ENCODE peak calls at places on chromosomes 3 and 15, in nine cellular contexts. One of them, this sample, is unnamed.

GRCh38 chr3:15982667-15983145 is 184.9 kb upstream of the ANKRD28 start:
- DNase-seq in progenitor cell of endocrine pancreas: no peak
- DNase-seq in foreskin fibroblast: peak
- DNase-seq in cardiac fibroblast: peak
- DNase-seq in activated gamma-delta T cell treated with Interleukin-2 at 50 U/mL for 16 hours: no peak
- DNase-seq in GDM1: no peak
- DNase-seq in iris pigment epithelial cell: peak
- DNase-seq in HCEC 1CT: peak
- DNase-seq in stimulated activated CD4-positive, alpha-beta T cell treated with anti-CD3 and anti-CD28 coated beads, Interleukin-2, amount 100 ng/mL, for 48 hours: no peak
- DNase-seq in this sample: peak

GRCh38 chr15:51771773-51772172 is 20.4 kb downstream of the TMOD2 start:
- DNase-seq in cardiac fibroblast: no peak
- DNase-seq in foreskin fibroblast: no peak
- DNase-seq in HCEC 1CT: no peak
- DNase-seq in iris pigment epithelial cell: no peak
- DNase-seq in GDM1: no peak
- DNase-seq in stimulated activated CD4-positive, alpha-beta T cell treated with anti-CD3 and anti-CD28 coated beads, Interleukin-2, amount 100 ng/mL, for 48 hours: no peak
- DNase-seq in activated gamma-delta T cell treated with Interleukin-2 at 50 U/mL for 16 hours: no peak
- DNase-seq in progenitor cell of endocrine pancreas: no peak
- DNase-seq in this sample: no peak

GRCh38 chr3:127694467-127695215 is 21.9 kb downstream of the ABTB1 start:
- DNase-seq in foreskin fibroblast: no peak
- DNase-seq in progenitor cell of endocrine pancreas: no peak
- DNase-seq in cardiac fibroblast: no peak
- DNase-seq in stimulated activated CD4-positive, alpha-beta T cell treated with anti-CD3 and anti-CD28 coated beads, Interleukin-2, amount 100 ng/mL, for 48 hours: no peak
- DNase-seq in HCEC 1CT: no peak
- DNase-seq in iris pigment epithelial cell: no peak
- DNase-seq in GDM1: no peak
- DNase-seq in activated gamma-delta T cell treated with Interleukin-2 at 50 U/mL for 16 hours: peak
- DNase-seq in this sample: no peak

GRCh38 chr3:179324270-179324754 is 1.5 kb downstream of the ZNF639 start:
- DNase-seq in activated gamma-delta T cell treated with Interleukin-2 at 50 U/mL for 16 hours: no peak
- DNase-seq in progenitor cell of endocrine pancreas: no peak
- DNase-seq in HCEC 1CT: peak
- DNase-seq in stimulated activated CD4-positive, alpha-beta T cell treated with anti-CD3 and anti-CD28 coated beads, Interleukin-2, amount 100 ng/mL, for 48 hours: no peak
- DNase-seq in GDM1: no peak
- DNase-seq in foreskin fibroblast: peak
- DNase-seq in cardiac fibroblast: peak
- DNase-seq in iris pigment epithelial cell: peak
- DNase-seq in this sample: no peak

GRCh38 chr3:13105181-13105580 is 32.0 kb upstream of the IQSEC1 start:
- DNase-seq in HCEC 1CT: no peak
- DNase-seq in progenitor cell of endocrine pancreas: no peak
- DNase-seq in iris pigment epithelial cell: no peak
- DNase-seq in foreskin fibroblast: no peak
- DNase-seq in cardiac fibroblast: no peak
- DNase-seq in GDM1: no peak
- DNase-seq in stimulated activated CD4-positive, alpha-beta T cell treated with anti-CD3 and anti-CD28 coated beads, Interleukin-2, amount 100 ng/mL, for 48 hours: no peak
- DNase-seq in activated gamma-delta T cell treated with Interleukin-2 at 50 U/mL for 16 hours: no peak
- DNase-seq in this sample: no peak

GRCh38 chr3:78888650-78889049 is 879.1 kb downstream of the ROBO1 start:
- DNase-seq in activated gamma-delta T cell treated with Interleukin-2 at 50 U/mL for 16 hours: no peak
- DNase-seq in foreskin fibroblast: no peak
- DNase-seq in GDM1: no peak
- DNase-seq in progenitor cell of endocrine pancreas: no peak
- DNase-seq in HCEC 1CT: peak
- DNase-seq in iris pigment epithelial cell: peak
- DNase-seq in cardiac fibroblast: no peak
- DNase-seq in stimulated activated CD4-positive, alpha-beta T cell treated with anti-CD3 and anti-CD28 coated beads, Interleukin-2, amount 100 ng/mL, for 48 hours: no peak
- DNase-seq in this sample: no peak

GRCh38 chr15:57003418-57003817 is 85.0 kb downstream of the TCF12 start:
- DNase-seq in GDM1: no peak
- DNase-seq in stimulated activated CD4-positive, alpha-beta T cell treated with anti-CD3 and anti-CD28 coated beads, Interleukin-2, amount 100 ng/mL, for 48 hours: no peak
- DNase-seq in HCEC 1CT: peak
- DNase-seq in foreskin fibroblast: peak
- DNase-seq in progenitor cell of endocrine pancreas: no peak
- DNase-seq in cardiac fibroblast: peak
- DNase-seq in iris pigment epithelial cell: peak
- DNase-seq in activated gamma-delta T cell treated with Interleukin-2 at 50 U/mL for 16 hours: no peak
- DNase-seq in this sample: peak

GRCh38 chr15:51576911-51577500 is 45.6 kb downstream of the DMXL2 start:
- DNase-seq in iris pigment epithelial cell: peak
- DNase-seq in stimulated activated CD4-positive, alpha-beta T cell treated with anti-CD3 and anti-CD28 coated beads, Interleukin-2, amount 100 ng/mL, for 48 hours: no peak
- DNase-seq in GDM1: no peak
- DNase-seq in progenitor cell of endocrine pancreas: no peak
- DNase-seq in foreskin fibroblast: peak
- DNase-seq in cardiac fibroblast: peak
- DNase-seq in HCEC 1CT: peak
- DNase-seq in activated gamma-delta T cell treated with Interleukin-2 at 50 U/mL for 16 hours: no peak
- DNase-seq in this sample: no peak

GRCh38 chr3:137765310-137766033 is 1.4 kb downstream of the SOX14 start:
- DNase-seq in activated gamma-delta T cell treated with Interleukin-2 at 50 U/mL for 16 hours: no peak
- DNase-seq in iris pigment epithelial cell: no peak
- DNase-seq in GDM1: no peak
- DNase-seq in HCEC 1CT: no peak
- DNase-seq in cardiac fibroblast: no peak
- DNase-seq in foreskin fibroblast: no peak
- DNase-seq in progenitor cell of endocrine pancreas: no peak
- DNase-seq in stimulated activated CD4-positive, alpha-beta T cell treated with anti-CD3 and anti-CD28 coated beads, Interleukin-2, amount 100 ng/mL, for 48 hours: no peak
- DNase-seq in this sample: no peak

GRCh38 chr15:29471757-29472156 is 202.1 kb upstream of the NSMCE3 start:
- DNase-seq in progenitor cell of endocrine pancreas: no peak
- DNase-seq in activated gamma-delta T cell treated with Interleukin-2 at 50 U/mL for 16 hours: no peak
- DNase-seq in stimulated activated CD4-positive, alpha-beta T cell treated with anti-CD3 and anti-CD28 coated beads, Interleukin-2, amount 100 ng/mL, for 48 hours: no peak
- DNase-seq in foreskin fibroblast: no peak
- DNase-seq in GDM1: no peak
- DNase-seq in iris pigment epithelial cell: no peak
- DNase-seq in cardiac fibroblast: no peak
- DNase-seq in HCEC 1CT: no peak
- DNase-seq in this sample: no peak

GRCh38 chr15:36407647-36408046 is 171.8 kb upstream of the CDIN1 start:
- DNase-seq in activated gamma-delta T cell treated with Interleukin-2 at 50 U/mL for 16 hours: no peak
- DNase-seq in iris pigment epithelial cell: peak
- DNase-seq in stimulated activated CD4-positive, alpha-beta T cell treated with anti-CD3 and anti-CD28 coated beads, Interleukin-2, amount 100 ng/mL, for 48 hours: no peak
- DNase-seq in GDM1: no peak
- DNase-seq in progenitor cell of endocrine pancreas: no peak
- DNase-seq in cardiac fibroblast: peak
- DNase-seq in foreskin fibroblast: peak
- DNase-seq in HCEC 1CT: peak
- DNase-seq in this sample: peak

GRCh38 chr3:14453841-14454630 is 51.6 kb downstream of the SLC6A6 start:
- DNase-seq in HCEC 1CT: no peak
- DNase-seq in foreskin fibroblast: no peak
- DNase-seq in progenitor cell of endocrine pancreas: no peak
- DNase-seq in activated gamma-delta T cell treated with Interleukin-2 at 50 U/mL for 16 hours: no peak
- DNase-seq in cardiac fibroblast: no peak
- DNase-seq in GDM1: no peak
- DNase-seq in iris pigment epithelial cell: no peak
- DNase-seq in stimulated activated CD4-positive, alpha-beta T cell treated with anti-CD3 and anti-CD28 coated beads, Interleukin-2, amount 100 ng/mL, for 48 hours: no peak
- DNase-seq in this sample: no peak

GRCh38 chr15:92097473-92098178 is 244.1 kb downstream of the SLCO3A1 start:
- DNase-seq in activated gamma-delta T cell treated with Interleukin-2 at 50 U/mL for 16 hours: peak
- DNase-seq in cardiac fibroblast: peak
- DNase-seq in foreskin fibroblast: peak
- DNase-seq in GDM1: peak
- DNase-seq in HCEC 1CT: peak
- DNase-seq in stimulated activated CD4-positive, alpha-beta T cell treated with anti-CD3 and anti-CD28 coated beads, Interleukin-2, amount 100 ng/mL, for 48 hours: peak
- DNase-seq in iris pigment epithelial cell: peak
- DNase-seq in progenitor cell of endocrine pancreas: peak
- DNase-seq in this sample: peak

GRCh38 chr3:112445839-112446238 is 53.4 kb downstream of the BTLA start:
- DNase-seq in iris pigment epithelial cell: peak
- DNase-seq in progenitor cell of endocrine pancreas: no peak
- DNase-seq in activated gamma-delta T cell treated with Interleukin-2 at 50 U/mL for 16 hours: no peak
- DNase-seq in stimulated activated CD4-positive, alpha-beta T cell treated with anti-CD3 and anti-CD28 coated beads, Interleukin-2, amount 100 ng/mL, for 48 hours: no peak
- DNase-seq in HCEC 1CT: no peak
- DNase-seq in cardiac fibroblast: peak
- DNase-seq in GDM1: no peak
- DNase-seq in foreskin fibroblast: no peak
- DNase-seq in this sample: no peak

GRCh38 chr3:194985031-194985578 is 285.9 kb downstream of the XXYLT1 start:
- DNase-seq in HCEC 1CT: peak
- DNase-seq in activated gamma-delta T cell treated with Interleukin-2 at 50 U/mL for 16 hours: no peak
- DNase-seq in foreskin fibroblast: peak
- DNase-seq in iris pigment epithelial cell: peak
- DNase-seq in GDM1: no peak
- DNase-seq in cardiac fibroblast: peak
- DNase-seq in progenitor cell of endocrine pancreas: no peak
- DNase-seq in stimulated activated CD4-positive, alpha-beta T cell treated with anti-CD3 and anti-CD28 coated beads, Interleukin-2, amount 100 ng/mL, for 48 hours: no peak
- DNase-seq in this sample: no peak

GRCh38 chr15:75884041-75884440 is 19.6 kb upstream of the FBXO22 start:
- DNase-seq in iris pigment epithelial cell: peak
- DNase-seq in progenitor cell of endocrine pancreas: no peak
- DNase-seq in activated gamma-delta T cell treated with Interleukin-2 at 50 U/mL for 16 hours: no peak
- DNase-seq in foreskin fibroblast: peak
- DNase-seq in cardiac fibroblast: peak
- DNase-seq in stimulated activated CD4-positive, alpha-beta T cell treated with anti-CD3 and anti-CD28 coated beads, Interleukin-2, amount 100 ng/mL, for 48 hours: no peak
- DNase-seq in GDM1: no peak
- DNase-seq in HCEC 1CT: peak
- DNase-seq in this sample: no peak

GRCh38 chr3:106345353-106346027 is 476.7 kb upstream of the CBLB start:
- DNase-seq in activated gamma-delta T cell treated with Interleukin-2 at 50 U/mL for 16 hours: no peak
- DNase-seq in cardiac fibroblast: peak
- DNase-seq in foreskin fibroblast: peak
- DNase-seq in iris pigment epithelial cell: peak
- DNase-seq in GDM1: no peak
- DNase-seq in HCEC 1CT: peak
- DNase-seq in progenitor cell of endocrine pancreas: no peak
- DNase-seq in stimulated activated CD4-positive, alpha-beta T cell treated with anti-CD3 and anti-CD28 coated beads, Interleukin-2, amount 100 ng/mL, for 48 hours: no peak
- DNase-seq in this sample: peak

GRCh38 chr15:73002509-73002908 is 49.8 kb upstream of the NEO1 start:
- DNase-seq in iris pigment epithelial cell: peak
- DNase-seq in stimulated activated CD4-positive, alpha-beta T cell treated with anti-CD3 and anti-CD28 coated beads, Interleukin-2, amount 100 ng/mL, for 48 hours: no peak
- DNase-seq in cardiac fibroblast: peak
- DNase-seq in progenitor cell of endocrine pancreas: no peak
- DNase-seq in foreskin fibroblast: peak
- DNase-seq in GDM1: no peak
- DNase-seq in HCEC 1CT: peak
- DNase-seq in activated gamma-delta T cell treated with Interleukin-2 at 50 U/mL for 16 hours: no peak
- DNase-seq in this sample: no peak

GRCh38 chr15:31605467-31605931 is 278.9 kb downstream of the KLF13 start:
- DNase-seq in iris pigment epithelial cell: no peak
- DNase-seq in activated gamma-delta T cell treated with Interleukin-2 at 50 U/mL for 16 hours: no peak
- DNase-seq in GDM1: no peak
- DNase-seq in HCEC 1CT: peak
- DNase-seq in cardiac fibroblast: peak
- DNase-seq in progenitor cell of endocrine pancreas: no peak
- DNase-seq in stimulated activated CD4-positive, alpha-beta T cell treated with anti-CD3 and anti-CD28 coated beads, Interleukin-2, amount 100 ng/mL, for 48 hours: no peak
- DNase-seq in foreskin fibroblast: no peak
- DNase-seq in this sample: no peak

GRCh38 chr3:17801131-17801530 is 58.7 kb upstream of the TBC1D5 start:
- DNase-seq in iris pigment epithelial cell: no peak
- DNase-seq in stimulated activated CD4-positive, alpha-beta T cell treated with anti-CD3 and anti-CD28 coated beads, Interleukin-2, amount 100 ng/mL, for 48 hours: no peak
- DNase-seq in activated gamma-delta T cell treated with Interleukin-2 at 50 U/mL for 16 hours: no peak
- DNase-seq in cardiac fibroblast: no peak
- DNase-seq in HCEC 1CT: no peak
- DNase-seq in GDM1: no peak
- DNase-seq in foreskin fibroblast: no peak
- DNase-seq in progenitor cell of endocrine pancreas: no peak
- DNase-seq in this sample: no peak

GRCh38 chr15:96560246-96560895 is 229.9 kb downstream of the NR2F2 start:
- DNase-seq in stimulated activated CD4-positive, alpha-beta T cell treated with anti-CD3 and anti-CD28 coated beads, Interleukin-2, amount 100 ng/mL, for 48 hours: no peak
- DNase-seq in GDM1: no peak
- DNase-seq in activated gamma-delta T cell treated with Interleukin-2 at 50 U/mL for 16 hours: no peak
- DNase-seq in cardiac fibroblast: peak
- DNase-seq in iris pigment epithelial cell: no peak
- DNase-seq in foreskin fibroblast: no peak
- DNase-seq in HCEC 1CT: no peak
- DNase-seq in progenitor cell of endocrine pancreas: no peak
- DNase-seq in this sample: peak

GRCh38 chr15:70424937-70425411 is 327.3 kb upstream of the TLE3 start:
- DNase-seq in activated gamma-delta T cell treated with Interleukin-2 at 50 U/mL for 16 hours: no peak
- DNase-seq in stimulated activated CD4-positive, alpha-beta T cell treated with anti-CD3 and anti-CD28 coated beads, Interleukin-2, amount 100 ng/mL, for 48 hours: no peak
- DNase-seq in GDM1: peak
- DNase-seq in iris pigment epithelial cell: no peak
- DNase-seq in HCEC 1CT: no peak
- DNase-seq in foreskin fibroblast: no peak
- DNase-seq in cardiac fibroblast: no peak
- DNase-seq in progenitor cell of endocrine pancreas: no peak
- DNase-seq in this sample: no peak

GRCh38 chr3:53049987-53050386 is 4.1 kb upstream of the SFMBT1 start:
- DNase-seq in cardiac fibroblast: no peak
- DNase-seq in progenitor cell of endocrine pancreas: no peak
- DNase-seq in GDM1: no peak
- DNase-seq in stimulated activated CD4-positive, alpha-beta T cell treated with anti-CD3 and anti-CD28 coated beads, Interleukin-2, amount 100 ng/mL, for 48 hours: no peak
- DNase-seq in activated gamma-delta T cell treated with Interleukin-2 at 50 U/mL for 16 hours: no peak
- DNase-seq in iris pigment epithelial cell: no peak
- DNase-seq in HCEC 1CT: no peak
- DNase-seq in foreskin fibroblast: no peak
- DNase-seq in this sample: no peak

GRCh38 chr3:113038326-113038725 is 47.5 kb downstream of the GTPBP8 start:
- DNase-seq in stimulated activated CD4-positive, alpha-beta T cell treated with anti-CD3 and anti-CD28 coated beads, Interleukin-2, amount 100 ng/mL, for 48 hours: no peak
- DNase-seq in HCEC 1CT: no peak
- DNase-seq in iris pigment epithelial cell: no peak
- DNase-seq in foreskin fibroblast: no peak
- DNase-seq in activated gamma-delta T cell treated with Interleukin-2 at 50 U/mL for 16 hours: no peak
- DNase-seq in progenitor cell of endocrine pancreas: no peak
- DNase-seq in cardiac fibroblast: no peak
- DNase-seq in GDM1: no peak
- DNase-seq in this sample: no peak

GRCh38 chr3:124119056-124119721 is 127.3 kb upstream of the ROPN1 start:
- DNase-seq in activated gamma-delta T cell treated with Interleukin-2 at 50 U/mL for 16 hours: no peak
- DNase-seq in iris pigment epithelial cell: peak
- DNase-seq in cardiac fibroblast: peak
- DNase-seq in foreskin fibroblast: peak
- DNase-seq in HCEC 1CT: peak
- DNase-seq in progenitor cell of endocrine pancreas: no peak
- DNase-seq in stimulated activated CD4-positive, alpha-beta T cell treated with anti-CD3 and anti-CD28 coated beads, Interleukin-2, amount 100 ng/mL, for 48 hours: no peak
- DNase-seq in GDM1: no peak
- DNase-seq in this sample: peak

GRCh38 chr15:60095711-60096110 is 91.6 kb downstream of the FOXB1 start:
- DNase-seq in iris pigment epithelial cell: peak
- DNase-seq in foreskin fibroblast: no peak
- DNase-seq in stimulated activated CD4-positive, alpha-beta T cell treated with anti-CD3 and anti-CD28 coated beads, Interleukin-2, amount 100 ng/mL, for 48 hours: no peak
- DNase-seq in GDM1: no peak
- DNase-seq in activated gamma-delta T cell treated with Interleukin-2 at 50 U/mL for 16 hours: no peak
- DNase-seq in HCEC 1CT: peak
- DNase-seq in progenitor cell of endocrine pancreas: no peak
- DNase-seq in cardiac fibroblast: peak
- DNase-seq in this sample: no peak